ENCODE peak calls at places on chromosome 19, in four cellular contexts. One of them, this sample, is unnamed.
A peak's percentile ranks its signal among the peaks of the same experiment; 100 is the strongest.

GRCh38 chr19:39969266-39969665 is 1.7 kb upstream of the PSMC4 start:
- DNase-seq in substantia nigra: no peak
- DNase-seq in activated T-helper 1 cell treated with Interleukin-2 at 50 U/mL for 16 hours: no peak
- DNase-seq in HT-29: no peak
- DNase-seq in this sample: no peak

GRCh38 chr19:33316521-33317284 is 14.4 kb upstream of the CEBPA start:
- DNase-seq in activated T-helper 1 cell treated with Interleukin-2 at 50 U/mL for 16 hours: no peak
- DNase-seq in HT-29: no peak
- DNase-seq in substantia nigra: no peak
- DNase-seq in this sample: no peak

GRCh38 chr19:38173324-38174041 is 50.5 kb downstream of the DPF1 start:
- DNase-seq in HT-29: peak; percentile 98
- DNase-seq in activated T-helper 1 cell treated with Interleukin-2 at 50 U/mL for 16 hours: no peak
- DNase-seq in substantia nigra: peak; percentile 86
- DNase-seq in this sample: no peak

GRCh38 chr19:40601061-40601973 is at the start of gene LTBP4:
- DNase-seq in substantia nigra: no peak
- DNase-seq in activated T-helper 1 cell treated with Interleukin-2 at 50 U/mL for 16 hours: peak; percentile 15
- DNase-seq in HT-29: peak; percentile 39
- DNase-seq in this sample: no peak

GRCh38 chr19:35120492-35120891 is 4.9 kb downstream of the FXYD3 start:
- DNase-seq in HT-29: no peak
- DNase-seq in substantia nigra: no peak
- DNase-seq in activated T-helper 1 cell treated with Interleukin-2 at 50 U/mL for 16 hours: no peak
- DNase-seq in this sample: no peak

GRCh38 chr19:28519950-28520861 is 692.7 kb downstream of the UQCRFS1 start:
- DNase-seq in HT-29: no peak
- DNase-seq in activated T-helper 1 cell treated with Interleukin-2 at 50 U/mL for 16 hours: no peak
- DNase-seq in substantia nigra: no peak
- DNase-seq in this sample: no peak

GRCh38 chr19:48135411-48135810 is 24.8 kb upstream of the PLA2G4C start:
- DNase-seq in HT-29: peak; percentile 39
- DNase-seq in substantia nigra: no peak
- DNase-seq in activated T-helper 1 cell treated with Interleukin-2 at 50 U/mL for 16 hours: no peak
- DNase-seq in this sample: no peak

GRCh38 chr19:28213476-28214082 is 999.4 kb downstream of the UQCRFS1 start:
- DNase-seq in substantia nigra: no peak
- DNase-seq in HT-29: peak; percentile 38
- DNase-seq in activated T-helper 1 cell treated with Interleukin-2 at 50 U/mL for 16 hours: no peak
- DNase-seq in this sample: no peak

GRCh38 chr19:38952395-38953165 is 21.8 kb downstream of the MRPS12 start:
- DNase-seq in HT-29: peak; percentile 96
- DNase-seq in substantia nigra: no peak
- DNase-seq in activated T-helper 1 cell treated with Interleukin-2 at 50 U/mL for 16 hours: no peak
- DNase-seq in this sample: no peak

GRCh38 chr19:45097776-45098520 is 5.0 kb downstream of the PPP1R37 start:
- DNase-seq in activated T-helper 1 cell treated with Interleukin-2 at 50 U/mL for 16 hours: no peak
- DNase-seq in HT-29: peak; percentile 68
- DNase-seq in substantia nigra: no peak
- DNase-seq in this sample: no peak

GRCh38 chr19:35509861-35510625 is 3.4 kb downstream of the DMKN start:
- DNase-seq in HT-29: peak; percentile 93
- DNase-seq in activated T-helper 1 cell treated with Interleukin-2 at 50 U/mL for 16 hours: peak; percentile 56
- DNase-seq in substantia nigra: peak; percentile 12
- DNase-seq in this sample: peak; percentile 51

GRCh38 chr19:38395381-38396127 is 7.1 kb downstream of the SPRED3 start:
- DNase-seq in activated T-helper 1 cell treated with Interleukin-2 at 50 U/mL for 16 hours: peak; percentile 30
- DNase-seq in HT-29: no peak
- DNase-seq in substantia nigra: no peak
- DNase-seq in this sample: peak; percentile 44

GRCh38 chr19:49475995-49476880 is 2.2 kb downstream of the FLT3LG start:
- DNase-seq in substantia nigra: no peak
- DNase-seq in activated T-helper 1 cell treated with Interleukin-2 at 50 U/mL for 16 hours: peak; percentile 49
- DNase-seq in HT-29: peak; percentile 64
- DNase-seq in this sample: peak; percentile 58

GRCh38 chr19:55179570-55180484 is at the start of gene SYT5:
- DNase-seq in HT-29: no peak
- DNase-seq in activated T-helper 1 cell treated with Interleukin-2 at 50 U/mL for 16 hours: peak; percentile 43
- DNase-seq in substantia nigra: no peak
- DNase-seq in this sample: peak; percentile 46

GRCh38 chr19:7971553-7972520 is 28.4 kb upstream of the TIMM44 start:
- DNase-seq in activated T-helper 1 cell treated with Interleukin-2 at 50 U/mL for 16 hours: no peak
- DNase-seq in HT-29: no peak
- DNase-seq in substantia nigra: no peak
- DNase-seq in this sample: no peak

GRCh38 chr19:29383696-29384095 is 142.1 kb upstream of the VSTM2B start:
- DNase-seq in substantia nigra: no peak
- DNase-seq in activated T-helper 1 cell treated with Interleukin-2 at 50 U/mL for 16 hours: no peak
- DNase-seq in HT-29: no peak
- DNase-seq in this sample: no peak

GRCh38 chr19:19445911-19446361 is 40.5 kb downstream of the GATAD2A start:
- DNase-seq in HT-29: no peak
- DNase-seq in substantia nigra: no peak
- DNase-seq in activated T-helper 1 cell treated with Interleukin-2 at 50 U/mL for 16 hours: no peak
- DNase-seq in this sample: no peak

GRCh38 chr19:35262101-35262761 is 6.5 kb upstream of the USF2 start:
- DNase-seq in activated T-helper 1 cell treated with Interleukin-2 at 50 U/mL for 16 hours: no peak
- DNase-seq in HT-29: no peak
- DNase-seq in substantia nigra: no peak
- DNase-seq in this sample: no peak

GRCh38 chr19:16295071-16295470 is 29.6 kb upstream of the KLF2 start:
- DNase-seq in HT-29: no peak
- DNase-seq in activated T-helper 1 cell treated with Interleukin-2 at 50 U/mL for 16 hours: no peak
- DNase-seq in substantia nigra: no peak
- DNase-seq in this sample: no peak

GRCh38 chr19:11078893-11079292 is 10.4 kb upstream of the LDLR start:
- DNase-seq in HT-29: no peak
- DNase-seq in activated T-helper 1 cell treated with Interleukin-2 at 50 U/mL for 16 hours: no peak
- DNase-seq in substantia nigra: no peak
- DNase-seq in this sample: no peak